ENCODE peak calls at places on chromosomes 7 and 10, in ten cellular contexts. D is MV-4-11, W is GF-D8, U is T-helper 9 cell, S is AG09309, T is EL, Q is right cardiac atrium, Z is GM12892, K is HuH-7.5, I is type B pancreatic cell. V is an unnamed sample.

GRCh38 chr7:97094531-97094930 is 23.0 kb upstream of the SDHAF3 start:
- DNase-seq in D (no peak), W (no peak), U (no peak), S (no peak), T (no peak), Q (no peak), Z (no peak), K (no peak), I (no peak), V (no peak)

GRCh38 chr10:125720002-125720382 is 483 bp downstream of the EDRF1 start:
- DNase-seq in D (no peak), W (no peak), U (no peak), S (no peak), T (no peak), Q (no peak), Z (no peak), K (no peak), I (no peak), V (no peak)

GRCh38 chr10:32940321-32941264 is 17.4 kb downstream of the ITGB1 start:
- DNase-seq in D (peak; percentile 20), W (no peak), U (no peak), S (no peak), T (no peak), Q (no peak), Z (no peak), K (no peak), I (no peak), V (no peak)

GRCh38 chr10:116891208-116891607 is 41.9 kb downstream of the ENO4 start:
- DNase-seq in D (peak; percentile 30), W (no peak), U (no peak), S (peak; percentile 40), T (peak; percentile 79), Q (peak; percentile 35), Z (no peak), K (no peak), I (no peak), V (no peak)

GRCh38 chr10:96402417-96403305 is 43.9 kb upstream of the OPALIN start:
- DNase-seq in D (no peak), W (no peak), U (no peak), S (no peak), T (no peak), Q (no peak), Z (no peak), K (no peak), I (no peak), V (no peak)

GRCh38 chr10:76177945-76178344 is 746.5 kb downstream of the LRMDA start:
- DNase-seq in D (no peak), W (no peak), U (no peak), S (no peak), T (no peak), Q (no peak), Z (no peak), K (no peak), I (no peak), V (no peak)

GRCh38 chr10:844552-844951 is 87.0 kb downstream of the LARP4B start:
- DNase-seq in D (no peak), W (no peak), U (no peak), S (peak; percentile 25), T (peak; percentile 68), Q (peak; percentile 45), Z (no peak), K (no peak), I (no peak), V (no peak)

GRCh38 chr7:118590107-118590506 is 365.6 kb downstream of the ANKRD7 start:
- DNase-seq in D (peak; percentile 15), W (no peak), U (no peak), S (no peak), T (no peak), Q (no peak), Z (no peak), K (no peak), I (no peak), V (no peak)

GRCh38 chr10:52353960-52354394 is 39.9 kb downstream of the DKK1 start:
- DNase-seq in D (peak; percentile 15), W (no peak), U (no peak), S (peak; percentile 89), T (peak; percentile 47), Q (no peak), Z (no peak), K (peak; percentile 27), I (no peak), V (no peak)

V was measured in GM19239.